ENCODE peak calls at places on chromosomes 1 and 21, in ten cellular contexts. One of them, this sample, is unnamed.

GRCh38 chr1:191343816-191344215 is 814.4 kb upstream of the RGS18 start:
- ATAC-seq in gastrocnemius medialis: no peak
- ATAC-seq in HCT116: no peak
- ATAC-seq in K562: no peak
- ATAC-seq in A549: no peak
- ATAC-seq in heart left ventricle: no peak
- ATAC-seq in HepG2: no peak
- ATAC-seq in IMR-90: peak; percentile 92
- ATAC-seq in upper lobe of left lung: no peak
- ATAC-seq in body of pancreas: no peak
- ATAC-seq in this sample: peak; percentile 76

GRCh38 chr21:26148834-26149354 is 21.7 kb downstream of the APP start:
- ATAC-seq in HCT116: no peak
- ATAC-seq in gastrocnemius medialis: no peak
- ATAC-seq in IMR-90: peak; percentile 37
- ATAC-seq in upper lobe of left lung: peak; percentile 66
- ATAC-seq in body of pancreas: no peak
- ATAC-seq in K562: no peak
- ATAC-seq in A549: peak; percentile 13
- ATAC-seq in heart left ventricle: peak; percentile 23
- ATAC-seq in HepG2: no peak
- ATAC-seq in this sample: peak; percentile 75

GRCh38 chr1:178353524-178353923 is 143.2 kb downstream of the CLEC20A start:
- ATAC-seq in HepG2: no peak
- ATAC-seq in gastrocnemius medialis: no peak
- ATAC-seq in IMR-90: no peak
- ATAC-seq in body of pancreas: no peak
- ATAC-seq in A549: no peak
- ATAC-seq in heart left ventricle: peak; percentile 9
- ATAC-seq in upper lobe of left lung: no peak
- ATAC-seq in HCT116: peak; percentile 50
- ATAC-seq in K562: no peak
- ATAC-seq in this sample: no peak

GRCh38 chr1:169676001-169676400 is 35.4 kb downstream of the SELL start:
- ATAC-seq in heart left ventricle: no peak
- ATAC-seq in HepG2: no peak
- ATAC-seq in K562: no peak
- ATAC-seq in upper lobe of left lung: no peak
- ATAC-seq in body of pancreas: no peak
- ATAC-seq in gastrocnemius medialis: no peak
- ATAC-seq in HCT116: no peak
- ATAC-seq in IMR-90: no peak
- ATAC-seq in A549: no peak
- ATAC-seq in this sample: no peak

GRCh38 chr1:231376875-231377549 is 38.9 kb downstream of the SPRTN start:
- ATAC-seq in gastrocnemius medialis: peak; percentile 43
- ATAC-seq in HepG2: no peak
- ATAC-seq in IMR-90: no peak
- ATAC-seq in A549: peak; percentile 28
- ATAC-seq in HCT116: no peak
- ATAC-seq in upper lobe of left lung: peak; percentile 28
- ATAC-seq in K562: peak; percentile 41
- ATAC-seq in body of pancreas: peak; percentile 84
- ATAC-seq in heart left ventricle: peak; percentile 58
- ATAC-seq in this sample: no peak

GRCh38 chr1:54004481-54005049 is 13.4 kb downstream of the LDLRAD1 start:
- ATAC-seq in IMR-90: no peak
- ATAC-seq in HepG2: no peak
- ATAC-seq in upper lobe of left lung: no peak
- ATAC-seq in A549: no peak
- ATAC-seq in K562: no peak
- ATAC-seq in heart left ventricle: peak; percentile 66
- ATAC-seq in gastrocnemius medialis: no peak
- ATAC-seq in HCT116: no peak
- ATAC-seq in body of pancreas: no peak
- ATAC-seq in this sample: no peak

GRCh38 chr1:198910816-198911215 is 272.0 kb downstream of the PTPRC start:
- ATAC-seq in IMR-90: no peak
- ATAC-seq in HepG2: no peak
- ATAC-seq in A549: no peak
- ATAC-seq in body of pancreas: no peak
- ATAC-seq in HCT116: no peak
- ATAC-seq in gastrocnemius medialis: no peak
- ATAC-seq in heart left ventricle: no peak
- ATAC-seq in upper lobe of left lung: no peak
- ATAC-seq in K562: no peak
- ATAC-seq in this sample: no peak

GRCh38 chr1:155127672-155128468 is at the start of gene EFNA1:
- ATAC-seq in IMR-90: peak; percentile 85
- ATAC-seq in HCT116: peak; percentile 58
- ATAC-seq in body of pancreas: peak; percentile 38
- ATAC-seq in gastrocnemius medialis: peak; percentile 23
- ATAC-seq in A549: peak; percentile 48
- ATAC-seq in heart left ventricle: peak; percentile 58
- ATAC-seq in HepG2: peak; percentile 23
- ATAC-seq in K562: peak; percentile 86
- ATAC-seq in upper lobe of left lung: peak; percentile 82
- ATAC-seq in this sample: peak; percentile 63

GRCh38 chr1:172498858-172499257 is 34.1 kb upstream of the SUCO start:
- ATAC-seq in upper lobe of left lung: peak; percentile 44
- ATAC-seq in IMR-90: no peak
- ATAC-seq in body of pancreas: no peak
- ATAC-seq in HepG2: no peak
- ATAC-seq in HCT116: no peak
- ATAC-seq in gastrocnemius medialis: no peak
- ATAC-seq in A549: no peak
- ATAC-seq in heart left ventricle: no peak
- ATAC-seq in K562: no peak
- ATAC-seq in this sample: no peak

GRCh38 chr1:64304744-64305143 is 101.3 kb downstream of the UBE2U start:
- ATAC-seq in upper lobe of left lung: no peak
- ATAC-seq in A549: no peak
- ATAC-seq in K562: no peak
- ATAC-seq in IMR-90: no peak
- ATAC-seq in gastrocnemius medialis: no peak
- ATAC-seq in HCT116: no peak
- ATAC-seq in body of pancreas: no peak
- ATAC-seq in HepG2: no peak
- ATAC-seq in heart left ventricle: no peak
- ATAC-seq in this sample: no peak

GRCh38 chr1:67741121-67741520 is 56.1 kb downstream of the GADD45A start:
- ATAC-seq in heart left ventricle: no peak
- ATAC-seq in IMR-90: no peak
- ATAC-seq in A549: no peak
- ATAC-seq in upper lobe of left lung: no peak
- ATAC-seq in HCT116: no peak
- ATAC-seq in HepG2: no peak
- ATAC-seq in gastrocnemius medialis: no peak
- ATAC-seq in body of pancreas: peak; percentile 85
- ATAC-seq in K562: no peak
- ATAC-seq in this sample: no peak
- TF ChIP-seq POLR2A in heart left ventricle: no peak
- TF ChIP-seq POLR2A in IMR-90: no peak
- TF ChIP-seq POLR2A in A549: no peak
- TF ChIP-seq POLR2A in upper lobe of left lung: no peak
- TF ChIP-seq POLR2A in HCT116: no peak
- TF ChIP-seq POLR2A in HepG2: no peak
- TF ChIP-seq POLR2A in gastrocnemius medialis: no peak
- TF ChIP-seq POLR2A in body of pancreas: no peak
- TF ChIP-seq POLR2A in K562: no peak
- TF ChIP-seq POLR2A in this sample: no peak

GRCh38 chr1:50978144-50978851 is 8.3 kb downstream of the CDKN2C start:
- ATAC-seq in heart left ventricle: peak; percentile 76
- ATAC-seq in HepG2: peak; percentile 75
- ATAC-seq in A549: peak; percentile 76
- ATAC-seq in gastrocnemius medialis: peak; percentile 79
- ATAC-seq in body of pancreas: peak; percentile 86
- ATAC-seq in upper lobe of left lung: peak; percentile 81
- ATAC-seq in HCT116: peak; percentile 86
- ATAC-seq in IMR-90: peak; percentile 74
- ATAC-seq in K562: peak; percentile 35
- ATAC-seq in this sample: peak; percentile 87

GRCh38 chr1:50977575-50978143 is 7.6 kb downstream of the CDKN2C start:
- ATAC-seq in upper lobe of left lung: peak; percentile 92
- ATAC-seq in A549: peak; percentile 80
- ATAC-seq in K562: peak; percentile 58
- ATAC-seq in IMR-90: peak; percentile 88
- ATAC-seq in gastrocnemius medialis: peak; percentile 84
- ATAC-seq in body of pancreas: peak; percentile 82
- ATAC-seq in heart left ventricle: peak; percentile 78
- ATAC-seq in HCT116: peak; percentile 85
- ATAC-seq in HepG2: peak; percentile 66
- ATAC-seq in this sample: peak; percentile 88

GRCh38 chr1:50979964-50980363 is 9.9 kb downstream of the CDKN2C start:
- ATAC-seq in HepG2: no peak
- ATAC-seq in body of pancreas: no peak
- ATAC-seq in A549: no peak
- ATAC-seq in upper lobe of left lung: no peak
- ATAC-seq in K562: no peak
- ATAC-seq in IMR-90: no peak
- ATAC-seq in HCT116: no peak
- ATAC-seq in heart left ventricle: no peak
- ATAC-seq in gastrocnemius medialis: no peak
- ATAC-seq in this sample: no peak

GRCh38 chr1:50980505-50980904 is 10.5 kb downstream of the CDKN2C start:
- ATAC-seq in IMR-90: no peak
- ATAC-seq in HCT116: no peak
- ATAC-seq in gastrocnemius medialis: no peak
- ATAC-seq in body of pancreas: no peak
- ATAC-seq in A549: no peak
- ATAC-seq in heart left ventricle: no peak
- ATAC-seq in upper lobe of left lung: no peak
- ATAC-seq in K562: no peak
- ATAC-seq in HepG2: no peak
- ATAC-seq in this sample: no peak

DNA sequence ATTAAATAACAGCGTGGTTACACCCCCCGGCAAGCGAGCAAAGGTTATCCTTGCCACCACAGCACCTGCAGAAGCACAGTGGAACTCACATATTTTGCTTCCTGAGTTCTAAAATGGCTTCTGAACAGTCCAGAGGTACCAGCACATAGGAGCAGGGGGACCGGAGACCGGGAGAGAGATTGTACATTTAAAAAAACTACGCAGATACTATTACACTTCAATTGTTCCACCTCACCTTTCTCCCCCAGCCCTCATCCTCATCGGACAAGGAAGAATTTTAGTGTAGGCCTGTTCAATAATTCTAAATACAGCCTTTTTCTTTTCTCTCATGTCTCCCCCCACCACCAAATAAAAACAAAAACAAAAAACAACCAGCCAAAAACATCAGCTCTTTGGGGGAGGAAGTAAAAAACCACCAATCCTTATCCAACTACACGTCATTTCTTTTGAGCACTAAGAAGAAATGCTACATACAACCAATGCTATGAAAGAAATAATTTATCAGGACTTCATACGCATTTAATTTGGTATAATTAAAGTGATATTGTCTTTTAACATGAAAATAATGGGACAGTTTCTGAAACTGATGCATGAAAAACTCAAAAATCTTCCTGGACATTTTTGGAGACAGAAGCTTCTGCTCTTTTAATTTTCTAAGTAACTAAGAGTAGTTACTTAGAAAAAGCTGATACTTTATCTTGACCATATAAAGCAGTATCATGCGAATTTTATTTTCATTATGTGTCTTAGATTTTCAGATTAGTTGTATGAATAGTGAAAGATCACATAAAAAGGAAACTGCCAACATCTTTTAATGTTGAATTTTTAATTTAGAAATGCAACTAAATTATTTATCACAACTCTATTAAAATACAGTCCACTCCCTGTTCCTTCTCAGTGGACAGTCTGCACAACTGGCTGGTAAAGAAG is 9.1 kb downstream of the CDKN2C start:
- ATAC-seq in HCT116: peak; percentile 42
- ATAC-seq in IMR-90: no peak
- ATAC-seq in A549: no peak
- ATAC-seq in heart left ventricle: peak; percentile 52
- ATAC-seq in upper lobe of left lung: peak; percentile 24
- ATAC-seq in body of pancreas: peak; percentile 53
- ATAC-seq in gastrocnemius medialis: peak; percentile 24
- ATAC-seq in HepG2: peak; percentile 73
- ATAC-seq in K562: peak; percentile 45
- ATAC-seq in this sample: no peak
- H3K4me3 ChIP-seq in HCT116: peak overlapping the region; percentile 65
- H3K4me3 ChIP-seq in IMR-90: peak overlapping the region; percentile 95
- H3K4me3 ChIP-seq in A549: peak overlapping the region; percentile 71
- H3K4me3 ChIP-seq in heart left ventricle: peak overlapping the region; percentile 96
- H3K4me3 ChIP-seq in upper lobe of left lung: peak overlapping the region; percentile 77
- H3K4me3 ChIP-seq in body of pancreas: peak overlapping the region; percentile 83
- H3K4me3 ChIP-seq in gastrocnemius medialis: peak overlapping the region; percentile 94
- H3K4me3 ChIP-seq in HepG2: peak overlapping the region; percentile 95
- H3K4me3 ChIP-seq in K562: peak overlapping the region; percentile 67
- H3K4me3 ChIP-seq in this sample: peak overlapping the region; percentile 70

GRCh38 chr1:228487336-228488106 is at the start of gene RNF187:
- ATAC-seq in heart left ventricle: peak; percentile 94
- ATAC-seq in K562: peak; percentile 50
- ATAC-seq in body of pancreas: peak; percentile 93
- ATAC-seq in gastrocnemius medialis: peak; percentile 90
- ATAC-seq in HCT116: peak; percentile 48
- ATAC-seq in A549: peak; percentile 78
- ATAC-seq in upper lobe of left lung: peak; percentile 97
- ATAC-seq in IMR-90: peak; percentile 86
- ATAC-seq in HepG2: peak; percentile 71
- ATAC-seq in this sample: peak; percentile 93
- TF ChIP-seq POLR2A in heart left ventricle: no peak
- TF ChIP-seq POLR2A in K562: no peak
- TF ChIP-seq POLR2A in body of pancreas: no peak
- TF ChIP-seq POLR2A in gastrocnemius medialis: peak; percentile 45
- TF ChIP-seq POLR2A in HCT116: peak; percentile 52
- TF ChIP-seq POLR2A in A549: peak; percentile 67
- TF ChIP-seq POLR2A in upper lobe of left lung: no peak
- TF ChIP-seq POLR2A in IMR-90: no peak
- TF ChIP-seq POLR2A in HepG2: no peak
- TF ChIP-seq POLR2A in this sample: peak; percentile 56

DNA sequence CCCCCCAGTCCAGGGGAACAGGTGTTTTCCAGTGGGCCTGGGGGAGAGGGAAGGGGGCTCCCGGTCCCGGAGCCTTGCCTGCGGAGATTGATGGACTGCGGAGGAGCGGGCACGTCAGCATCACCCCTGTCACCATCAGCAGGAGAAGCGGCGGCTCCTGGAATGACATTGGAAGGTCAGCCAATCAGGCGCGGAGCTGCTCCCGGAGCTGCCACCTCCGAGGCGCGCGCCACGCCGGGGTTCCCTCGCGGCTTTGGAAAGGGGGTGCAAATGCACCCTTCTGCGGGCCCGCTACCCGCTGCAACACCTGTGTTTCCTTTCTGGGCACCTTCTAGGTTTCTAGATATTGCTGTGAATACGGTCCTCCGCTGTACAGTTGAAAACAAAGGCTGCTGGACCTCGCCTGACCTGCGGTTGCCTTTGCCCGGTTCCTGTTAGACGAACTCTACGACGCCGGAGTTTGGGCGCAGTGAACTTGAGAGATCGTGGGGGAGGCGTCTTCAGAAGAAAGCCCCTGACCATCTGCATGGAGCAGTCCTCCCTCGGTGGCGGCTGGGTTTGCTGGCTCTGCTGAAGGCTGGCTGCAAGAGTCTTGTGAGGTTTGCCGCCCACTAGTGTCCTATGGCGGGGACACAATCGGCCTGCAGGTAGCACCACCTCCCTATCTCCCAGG is 5.3 kb downstream of the DSCAM start:
- ATAC-seq in K562: peak; percentile 45
- ATAC-seq in HCT116: no peak
- ATAC-seq in IMR-90: no peak
- ATAC-seq in gastrocnemius medialis: no peak
- ATAC-seq in upper lobe of left lung: peak; percentile 70
- ATAC-seq in heart left ventricle: peak; percentile 86
- ATAC-seq in A549: peak; percentile 94
- ATAC-seq in body of pancreas: peak; percentile 60
- ATAC-seq in HepG2: peak; percentile 100
- ATAC-seq in this sample: no peak
- H3K4me3 ChIP-seq in K562: no peak overlapping the region
- H3K4me3 ChIP-seq in HCT116: no peak overlapping the region
- H3K4me3 ChIP-seq in IMR-90: no peak overlapping the region
- H3K4me3 ChIP-seq in gastrocnemius medialis: no peak overlapping the region
- H3K4me3 ChIP-seq in upper lobe of left lung: peak overlapping the region; percentile 36
- H3K4me3 ChIP-seq in heart left ventricle: no peak overlapping the region
- H3K4me3 ChIP-seq in A549: peak overlapping the region; percentile 28
- H3K4me3 ChIP-seq in body of pancreas: no peak overlapping the region
- H3K4me3 ChIP-seq in HepG2: no peak overlapping the region
- H3K4me3 ChIP-seq in this sample: no peak overlapping the region